ENCODE peak calls at places on chromosomes 7 and 10, in four cellular contexts. H is PC-3, F is lower lobe of right lung, O is heart right ventricle. C is an unnamed sample.

GRCh38 chr7:20399516-20399915 is 68.8 kb downstream of the ITGB8 start:
- DNase-seq in H (peak), F (no peak), O (no peak), C (no peak)

GRCh38 chr10:119654540-119654939 is 3.4 kb downstream of the BAG3 start:
- DNase-seq in H (peak), F (peak), O (no peak), C (no peak)

GRCh38 chr7:144256112-144256511 is 8.5 kb downstream of the OR2A7 start:
- DNase-seq in H (peak), F (no peak), O (no peak), C (no peak)

GRCh38 chr10:49488056-49488455 is 50.9 kb downstream of the ERCC6 start:
- DNase-seq in H (no peak), F (no peak), O (no peak), C (no peak)

GRCh38 chr7:138935438-138936079 is 45.6 kb downstream of the KIAA1549 start:
- DNase-seq in H (peak), F (no peak), O (no peak), C (no peak)

GRCh38 chr10:4183761-4184261 is 398.8 kb upstream of the KLF6 start:
- DNase-seq in H (peak), F (no peak), O (no peak), C (no peak)

GRCh38 chr7:78367280-78367773 is 568.8 kb downstream of the PHTF2 start:
- DNase-seq in H (no peak), F (no peak), O (no peak), C (no peak)

GRCh38 chr10:93431361-93431760 is 50.8 kb downstream of the MYOF start:
- DNase-seq in H (no peak), F (no peak), O (no peak), C (no peak)

GRCh38 chr10:28862218-28862617 is 184.9 kb downstream of the BAMBI start:
- DNase-seq in H (no peak), F (no peak), O (no peak), C (no peak)

GRCh38 chr10:27626821-27627359 is 118.7 kb downstream of the MKX start:
- DNase-seq in H (no peak), F (no peak), O (no peak), C (no peak)

GRCh38 chr7:120353171-120353570 is 80.2 kb downstream of the KCND2 start:
- DNase-seq in H (peak), F (no peak), O (no peak), C (no peak)

GRCh38 chr7:46485481-46486065 is 564.5 kb upstream of the IGFBP3 start:
- DNase-seq in H (peak), F (no peak), O (no peak), C (no peak)

GRCh38 chr7:20217193-20217948 is at the start of gene MACC1:
- DNase-seq in H (peak), F (peak), O (no peak), C (no peak)

GRCh38 chr7:102101111-102101551 is 185.5 kb upstream of the SH2B2 start:
- DNase-seq in H (peak), F (no peak), O (no peak), C (no peak)

GRCh38 chr10:88687853-88688467 is 18.1 kb upstream of the LIPK start:
- DNase-seq in H (no peak), F (no peak), O (no peak), C (no peak)

GRCh38 chr7:15886626-15887025 is 200.1 kb upstream of the MEOX2 start:
- DNase-seq in H (no peak), F (no peak), O (no peak), C (no peak)

GRCh38 chr10:28580825-28581224 is 47.9 kb downstream of the WAC start:
- DNase-seq in H (peak), F (no peak), O (no peak), C (no peak)

GRCh38 chr7:27277628-27278027 is 35.0 kb downstream of the EVX1 start:
- DNase-seq in H (peak), F (no peak), O (no peak), C (peak)

GRCh38 chr7:100441641-100442535 is 5.6 kb upstream of the PPP1R35 start:
- DNase-seq in H (no peak), F (peak), O (no peak), C (no peak)

GRCh38 chr10:18104223-18104872 is 35.9 kb upstream of the CACNB2 start:
- DNase-seq in H (peak), F (peak), O (peak), C (peak)

GRCh38 chr10:70886921-70887665 is 1.3 kb downstream of the PCBD1 start:
- DNase-seq in H (no peak), F (no peak), O (no peak), C (no peak)
- H3K27ac ChIP-seq in H (no peak), F (peak), O (peak), C (peak)

GRCh38 chr10:103818110-103818509 is 37.3 kb downstream of the SH3PXD2A start:
- DNase-seq in H (no peak), F (no peak), O (no peak), C (no peak)
- H3K27ac ChIP-seq in H (no peak), F (no peak), O (no peak), C (no peak)

GRCh38 chr7:41463770-41464470 is 239.0 kb downstream of the INHBA start:
- DNase-seq in H (no peak), F (no peak), O (no peak), C (no peak)

GRCh38 chr7:41470081-41470480 is 232.8 kb downstream of the INHBA start:
- DNase-seq in H (no peak), F (no peak), O (no peak), C (no peak)

GRCh38 chr7:41467596-41467995 is 235.3 kb downstream of the INHBA start:
- DNase-seq in H (no peak), F (no peak), O (no peak), C (no peak)

GRCh38 chr7:41465571-41465970 is 237.3 kb downstream of the INHBA start:
- DNase-seq in H (no peak), F (no peak), O (no peak), C (no peak)

GRCh38 chr7:41466760-41467384 is 236.0 kb downstream of the INHBA start:
- DNase-seq in H (no peak), F (no peak), O (no peak), C (no peak)
- H3K27ac ChIP-seq in H (no peak), F (no peak), O (no peak), C (no peak)

DNA sequence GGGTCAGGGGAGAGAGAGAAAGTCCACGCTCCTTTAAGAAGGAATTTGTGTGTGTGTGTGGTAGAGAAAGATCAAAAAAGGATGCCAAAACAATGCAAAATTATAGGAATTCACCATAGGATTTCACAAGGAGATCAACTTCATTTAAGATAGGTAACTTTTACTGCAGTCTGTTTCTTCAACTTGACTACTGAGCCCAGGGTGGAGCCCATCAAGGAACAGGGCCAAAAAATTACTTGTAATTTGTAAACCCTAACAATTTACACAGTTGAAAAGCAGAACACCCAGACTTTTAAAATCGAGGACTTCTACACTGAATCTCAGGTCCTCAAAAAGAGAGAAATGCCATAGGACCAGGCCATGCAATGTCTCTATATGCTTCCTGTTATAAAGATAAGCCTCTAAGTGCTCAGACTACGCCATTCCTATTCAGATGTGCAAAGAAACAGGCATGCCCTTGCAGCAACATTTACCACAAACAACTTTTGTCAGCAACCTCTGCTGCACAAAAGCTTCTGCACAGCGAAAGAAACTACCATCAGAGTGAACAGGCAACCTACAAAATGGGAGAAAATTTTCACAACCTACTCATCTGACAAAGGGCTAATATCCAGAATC is 10.6 kb upstream of the GIMAP4 start:
- DNase-seq in H (no peak), F (no peak), O (no peak), C (no peak)
- H3K27ac ChIP-seq in H (no peak), F (peak), O (peak), C (peak)

DNA sequence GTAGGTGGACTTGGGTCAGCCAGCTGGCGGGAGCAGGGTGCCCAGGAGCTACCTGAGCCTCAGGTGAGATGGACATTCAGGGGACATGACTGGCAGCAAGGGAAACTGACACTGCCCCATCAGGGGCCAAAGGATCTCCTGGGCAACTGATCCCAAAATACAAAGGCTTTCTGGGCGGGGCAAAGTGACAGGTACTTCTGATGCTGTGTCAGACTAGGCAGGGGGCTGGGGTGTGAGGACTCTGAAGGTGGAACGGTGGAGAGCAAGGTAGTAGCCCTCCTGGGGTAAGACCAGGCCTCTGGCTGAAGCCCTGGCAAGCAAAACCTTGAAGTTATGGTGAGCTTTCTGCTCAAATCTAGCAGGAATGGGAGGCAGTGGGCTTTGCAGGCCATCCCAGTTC is 4.4 kb downstream of the OPN4 start:
- DNase-seq in H (no peak), F (no peak), O (no peak), C (no peak)
- H3K27ac ChIP-seq in H (no peak), F (no peak), O (no peak), C (no peak)

GRCh38 chr10:14384915-14385314 is 54.2 kb upstream of the FRMD4A start:
- DNase-seq in H (no peak), F (no peak), O (no peak), C (no peak)
- H3K27ac ChIP-seq in H (no peak), F (no peak), O (no peak), C (no peak)

DNA sequence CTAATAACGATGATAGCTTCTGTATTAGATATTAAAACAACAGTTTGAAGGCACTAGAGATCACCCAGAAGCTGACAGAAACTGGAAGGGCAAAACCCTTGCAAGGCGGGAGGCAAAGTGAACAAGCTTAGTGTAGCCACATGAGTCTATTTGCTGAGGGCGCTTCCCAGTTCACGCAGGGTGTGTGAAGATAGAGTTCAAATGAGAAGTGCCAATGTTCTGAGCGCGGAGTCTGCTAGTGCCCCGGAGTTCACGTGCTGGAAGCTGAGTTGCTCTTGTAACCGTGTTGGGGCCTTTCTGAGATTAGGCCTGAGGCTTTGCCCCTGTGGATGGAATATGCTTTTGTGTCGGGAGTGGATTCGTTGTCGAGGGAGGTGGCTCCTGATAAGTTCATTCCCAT is 16.6 kb upstream of the GTPBP4 start:
- DNase-seq in H (no peak), F (no peak), O (no peak), C (no peak)
- H3K27ac ChIP-seq in H (no peak), F (peak), O (no peak), C (no peak)

GRCh38 chr10:43395571-43396060 is 13.4 kb downstream of the HNRNPF start:
- DNase-seq in H (no peak), F (no peak), O (no peak), C (peak)

GRCh38 chr10:43392757-43393156 is 16.2 kb downstream of the HNRNPF start:
- DNase-seq in H (no peak), F (no peak), O (no peak), C (no peak)

GRCh38 chr10:43396061-43396927 is 12.7 kb downstream of the HNRNPF start:
- DNase-seq in H (peak), F (peak), O (peak), C (peak)

GRCh38 chr10:43393606-43394360 is 15.2 kb downstream of the HNRNPF start:
- DNase-seq in H (no peak), F (no peak), O (no peak), C (no peak)

GRCh38 chr10:43394868-43395267 is 14.1 kb downstream of the HNRNPF start:
- DNase-seq in H (no peak), F (no peak), O (no peak), C (no peak)
- H3K27ac ChIP-seq in H (no peak), F (peak), O (peak), C (no peak)

C was measured in uterus.